ENCODE peak calls at places on chromosomes 2 and 18, in four cellular contexts. C, L, B and X are unnamed samples. For H3K4me1, the result is how much of the 10 kb centered on the place peaks cover.

GRCh38 chr18:12377556-12378553 is 828 bp upstream of the AFG3L2 start:
- DNase-seq in C (no peak), L (no peak), B (no peak), X (no peak)

GRCh38 chr18:10401930-10402329 is 52.5 kb upstream of the APCDD1 start:
- DNase-seq in C (no peak), L (no peak), B (no peak), X (no peak)

GRCh38 chr18:61929881-61930640 is 37.3 kb upstream of the RNF152 start:
- DNase-seq in C (no peak), L (no peak), B (no peak), X (no peak)

GRCh38 chr18:61851940-61852451 is 40.8 kb downstream of the RNF152 start:
- DNase-seq in C (no peak), L (no peak), B (no peak), X (no peak)

GRCh38 chr2:11829947-11830707 is 83.7 kb downstream of the LPIN1 start:
- DNase-seq in C (no peak), L (peak), B (peak), X (peak)

GRCh38 chr18:11676867-11677266 is 12.2 kb upstream of the GNAL start:
- DNase-seq in C (no peak), L (no peak), B (no peak), X (no peak)

GRCh38 chr2:70888925-70889715 is 46.6 kb upstream of the ATP6V1B1 start:
- DNase-seq in C (no peak), L (peak), B (no peak), X (no peak)

GRCh38 chr18:24095976-24096375 is 42.9 kb upstream of the CABYR start:
- DNase-seq in C (no peak), L (no peak), B (no peak), X (no peak)

GRCh38 chr18:2515908-2516625 is 55.2 kb downstream of the METTL4 start:
- DNase-seq in C (no peak), L (no peak), B (no peak), X (no peak)

GRCh38 chr2:235116885-235117492 is 165.2 kb downstream of the SH3BP4 start:
- DNase-seq in C (no peak), L (peak), B (no peak), X (no peak)

GRCh38 chr18:63402246-63403164 is 19.8 kb downstream of the VPS4B start:
- DNase-seq in C (no peak), L (no peak), B (no peak), X (no peak)

GRCh38 chr18:52937840-52938239 is 597.8 kb downstream of the DCC start:
- DNase-seq in C (no peak), L (no peak), B (no peak), X (no peak)

GRCh38 chr2:120547662-120548061 is 188.0 kb upstream of the GLI2 start:
- DNase-seq in C (no peak), L (no peak), B (no peak), X (no peak)

GRCh38 chr2:241776336-241777166 is at the start of gene GAL3ST2:
- DNase-seq in C (no peak), L (no peak), B (no peak), X (peak)

GRCh38 chr2:67854798-67855197 is 208.0 kb downstream of the C1D start:
- DNase-seq in C (no peak), L (no peak), B (no peak), X (no peak)

GRCh38 chr2:159074605-159075004 is 106.2 kb downstream of the TANC1 start:
- DNase-seq in C (no peak), L (no peak), B (no peak), X (no peak)

GRCh38 chr2:242004223-242004901 is 134.8 kb downstream of the RTP5 start:
- DNase-seq in C (no peak), L (no peak), B (no peak), X (no peak)

GRCh38 chr2:16546128-16546754 is 119.4 kb downstream of the CYRIA start:
- DNase-seq in C (no peak), L (peak), B (no peak), X (no peak)

GRCh38 chr18:8747440-8747937 is 42.1 kb downstream of the MTCL1 start:
- DNase-seq in C (no peak), L (no peak), B (no peak), X (no peak)

GRCh38 chr2:236941106-236941505 is 144.6 kb upstream of the COPS8 start:
- DNase-seq in C (no peak), L (no peak), B (no peak), X (no peak)

GRCh38 chr2:13572466-13572865 is 855.7 kb downstream of the TRIB2 start:
- DNase-seq in C (no peak), L (no peak), B (no peak), X (no peak)

GRCh38 chr2:202494300-202494699 is 118.2 kb downstream of the BMPR2 start:
- DNase-seq in C (no peak), L (peak), B (no peak), X (peak)

GRCh38 chr2:86335865-86336321 is 1.5 kb downstream of the REEP1 start:
- DNase-seq in C (no peak), L (no peak), B (no peak), X (no peak)

GRCh38 chr2:226795281-226796011 is 4.2 kb downstream of the IRS1 start:
- DNase-seq in C (no peak), L (no peak), B (peak), X (no peak)

GRCh38 chr2:211455225-211455841 is 898.9 kb downstream of the CPS1 start:
- DNase-seq in C (no peak), L (peak), B (no peak), X (peak)

GRCh38 chr2:11071939-11072338 is 83.3 kb upstream of the SLC66A3 start:
- DNase-seq in C (no peak), L (no peak), B (no peak), X (no peak)

GRCh38 chr18:61154866-61155265 is 178.4 kb upstream of the CDH20 start:
- DNase-seq in C (no peak), L (no peak), B (no peak), X (no peak)

GRCh38 chr18:74453011-74453571 is 4.0 kb downstream of the DIPK1C start:
- DNase-seq in C (no peak), L (no peak), B (no peak), X (no peak)

GRCh38 chr2:17136895-17137294 is 381.3 kb downstream of the RAD51AP2 start:
- DNase-seq in C (no peak), L (no peak), B (no peak), X (no peak)

GRCh38 chr2:70535573-70535972 is 18.1 kb downstream of the TGFA start:
- DNase-seq in C (no peak), L (no peak), B (no peak), X (no peak)

GRCh38 chr18:35247412-35248249 is 6.8 kb downstream of the ZNF397 start:
- DNase-seq in C (no peak), L (no peak), B (no peak), X (no peak)

GRCh38 chr2:10009811-10010781 is 33.3 kb upstream of the KLF11 start:
- DNase-seq in C (no peak), L (no peak), B (peak), X (peak)

GRCh38 chr2:75146903-75147332 is 52.4 kb downstream of the TACR1 start:
- DNase-seq in C (no peak), L (no peak), B (no peak), X (no peak)

GRCh38 chr18:28164772-28165483 is 12.0 kb downstream of the CDH2 start:
- DNase-seq in C (no peak), L (no peak), B (no peak), X (no peak)

GRCh38 chr2:122136071-122136470 is 380.6 kb downstream of the TSN start:
- DNase-seq in C (no peak), L (peak), B (no peak), X (no peak)

GRCh38 chr2:27807476-27807875 is 36.0 kb downstream of the MRPL33 start:
- DNase-seq in C (no peak), L (peak), B (no peak), X (peak)

GRCh38 chr2:160816916-160817315 is 323.3 kb upstream of the RBMS1 start:
- DNase-seq in C (no peak), L (no peak), B (no peak), X (no peak)

GRCh38 chr2:224155896-224156295 is 116.8 kb upstream of the SERPINE2 start:
- DNase-seq in C (no peak), L (no peak), B (no peak), X (no peak)

GRCh38 chr18:13216732-13217465 is 1.7 kb upstream of the LDLRAD4 start:
- DNase-seq in C (peak), L (peak), B (peak), X (peak)

DNA sequence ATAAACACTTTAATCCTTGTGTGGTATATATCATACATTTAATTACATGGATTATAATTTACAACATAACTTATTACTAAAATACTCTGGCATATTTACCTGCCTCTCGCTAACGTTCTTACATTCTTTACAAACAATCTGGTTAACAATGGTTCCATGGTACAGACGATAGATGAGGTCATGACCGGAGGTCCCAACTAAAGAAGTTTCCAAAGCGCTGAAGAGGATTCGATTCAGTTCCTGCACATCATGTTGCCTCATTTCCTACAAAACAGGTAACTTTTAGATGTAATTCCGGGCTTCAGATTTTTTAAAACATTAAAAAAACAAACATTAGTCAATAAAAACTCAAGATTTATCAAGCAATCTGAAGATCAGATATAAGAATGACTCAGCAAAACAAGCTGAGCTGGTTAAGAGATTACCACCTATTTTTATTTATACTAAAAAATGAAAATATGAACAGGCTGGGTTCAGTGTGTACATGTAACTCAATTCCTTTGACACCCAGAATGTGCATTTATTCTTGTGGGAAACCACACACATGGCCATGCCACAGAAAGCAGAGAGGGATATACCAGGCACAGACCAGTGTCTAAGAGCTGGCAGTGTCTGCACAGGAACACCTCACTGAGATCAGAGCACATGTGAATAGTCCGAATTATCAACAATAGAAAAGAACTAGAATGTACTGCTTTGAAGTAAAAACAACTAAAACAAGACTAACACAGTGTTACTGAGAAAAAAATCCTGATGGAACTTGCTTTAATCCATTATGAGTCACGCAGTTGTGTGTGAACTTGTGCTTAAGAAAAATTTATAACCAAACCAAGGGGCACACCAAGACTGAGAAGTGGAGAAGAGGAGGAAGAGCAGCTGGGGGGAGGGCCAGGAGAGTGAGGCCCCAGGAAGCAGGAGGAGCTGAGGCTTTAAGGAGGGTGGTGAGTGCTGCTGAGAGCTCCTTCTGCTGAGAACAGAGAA is 9.5 kb downstream of the USP40 start:
- DNase-seq in C (no peak), L (no peak), B (no peak), X (no peak)
- H3K27ac ChIP-seq in C (no peak), L (no peak), B (no peak), X (no peak)

DNA sequence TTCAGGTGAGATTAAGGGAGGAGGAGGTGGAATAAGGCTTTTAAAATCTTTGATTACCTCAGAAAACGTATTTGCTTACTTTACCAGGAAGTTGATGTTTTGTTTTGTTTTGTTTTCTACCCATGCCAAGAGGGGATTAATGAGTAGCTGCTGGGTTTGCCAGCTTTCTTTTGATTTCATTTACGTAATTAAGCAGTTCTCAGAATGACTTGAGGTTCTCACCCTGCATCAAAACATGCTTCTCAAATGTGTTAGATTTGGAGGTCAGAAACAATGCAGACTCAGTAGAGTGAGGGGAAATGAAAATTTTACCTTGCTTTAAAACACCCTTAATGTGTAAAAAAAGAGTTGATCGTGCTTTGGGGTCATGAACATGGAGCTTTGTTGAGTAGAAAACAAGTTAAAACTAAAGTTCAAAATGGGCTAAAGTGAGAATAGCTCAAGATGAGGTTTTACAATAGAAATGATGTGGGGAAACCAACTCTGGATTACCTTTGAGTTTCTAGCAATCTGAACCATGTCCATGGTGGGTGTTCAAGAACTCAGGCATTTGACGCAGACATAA is 217.1 kb upstream of the EPAS1 start:
- DNase-seq in C (no peak), L (no peak), B (no peak), X (no peak)
- TF ChIP-seq CTCF in C (no peak), L (no peak), B (no peak), X (no peak)

DNA sequence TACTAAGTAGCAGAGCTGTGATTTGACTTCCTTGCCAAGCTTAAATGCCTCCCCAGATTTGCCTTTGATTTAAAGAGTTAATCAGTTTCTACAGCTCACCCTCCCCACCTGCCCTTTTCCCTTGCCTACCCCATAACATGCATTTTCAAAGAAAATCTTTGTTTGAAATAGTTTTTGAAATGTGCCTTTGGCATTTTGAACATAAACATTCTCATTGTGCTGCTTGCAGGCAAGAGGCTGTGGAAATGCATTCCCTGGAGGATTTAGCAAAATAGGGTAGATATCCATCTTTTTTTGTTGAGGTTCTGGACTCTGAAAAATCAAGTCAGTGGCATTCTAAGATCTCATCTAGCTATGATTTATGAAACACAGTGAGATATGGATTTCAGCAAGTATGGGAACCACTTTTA is 55.7 kb downstream of the MAP4K4 start:
- DNase-seq in C (no peak), L (no peak), B (no peak), X (no peak)
- H3K4me1 ChIP-seq in C (half or more), L (half or more), B (under half), X (under half)

DNA sequence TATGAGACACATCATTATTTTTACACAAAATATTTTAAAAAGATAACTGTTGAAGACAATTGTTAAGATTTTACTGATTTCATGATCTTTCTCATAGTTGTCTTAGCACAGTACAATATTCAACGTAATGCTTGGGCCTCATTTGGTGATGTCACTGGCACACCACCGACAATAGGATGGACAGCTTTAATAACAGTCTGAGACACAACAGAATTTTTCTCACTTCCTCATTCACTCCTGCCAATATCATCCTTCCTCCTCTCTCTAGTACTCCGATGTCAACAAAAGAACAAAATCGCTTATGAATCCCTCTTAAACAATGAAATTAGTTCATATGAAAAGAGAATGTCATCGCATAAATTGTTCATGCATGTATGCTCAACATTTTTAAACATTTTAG is 461.9 kb upstream of the CDH7 start:
- DNase-seq in C (no peak), L (no peak), B (no peak), X (no peak)
- H3K27ac ChIP-seq in C (no peak), L (no peak), B (no peak), X (no peak)

DNA sequence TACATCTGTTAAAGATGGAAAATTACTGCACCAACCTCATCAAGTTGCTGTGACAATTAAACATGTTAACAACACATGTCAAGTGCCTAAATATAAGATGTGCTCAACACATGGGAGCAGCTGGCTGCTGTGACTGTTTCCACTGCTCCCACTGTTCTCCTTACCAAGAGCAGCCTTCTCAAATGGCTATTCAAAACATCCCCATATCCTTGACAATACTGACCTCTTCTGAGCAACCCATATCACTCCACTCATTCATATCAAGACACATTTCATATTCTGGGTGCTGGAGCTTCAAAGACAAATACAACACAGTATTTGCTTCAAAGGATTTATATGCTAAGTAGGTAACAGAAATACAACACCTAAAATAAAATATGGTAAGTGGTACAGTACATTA is 60.3 kb downstream of the PIAS2 start:
- DNase-seq in C (no peak), L (no peak), B (no peak), X (no peak)
- TF ChIP-seq CTCF in C (no peak), L (no peak), B (no peak), X (no peak)

GRCh38 chr2:217834744-217835513 is 167.9 kb downstream of the TNS1 start:
- DNase-seq in C (no peak), L (no peak), B (no peak), X (no peak)

GRCh38 chr2:217832987-217833386 is 169.8 kb downstream of the TNS1 start:
- DNase-seq in C (no peak), L (no peak), B (no peak), X (no peak)

GRCh38 chr2:217832115-217832514 is 170.7 kb downstream of the TNS1 start:
- DNase-seq in C (no peak), L (no peak), B (no peak), X (no peak)

GRCh38 chr2:217834057-217834620 is 168.7 kb downstream of the TNS1 start:
- DNase-seq in C (no peak), L (no peak), B (peak), X (no peak)

GRCh38 chr2:217833439-217833838 is 169.4 kb downstream of the TNS1 start:
- DNase-seq in C (no peak), L (no peak), B (no peak), X (no peak)
- H3K4me1 ChIP-seq in C (under half), L (under half), B (under half), X (under half)

GRCh38 chr18:457533-457932 is 43.0 kb downstream of the COLEC12 start:
- DNase-seq in C (no peak), L (no peak), B (no peak), X (no peak)
- H3K27ac ChIP-seq in C (no peak), L (peak), B (peak), X (peak)

GRCh38 chr2:132384491-132385186 is 32.0 kb upstream of the GPR39 start:
- DNase-seq in C (no peak), L (no peak), B (no peak), X (no peak)
- TF ChIP-seq CTCF in C (no peak), L (no peak), B (no peak), X (no peak)